ENCODE peak calls at places on chromosomes 3 and 15, in five cellular contexts. D, C, Z, I and P are unnamed samples.
A peak's percentile ranks its signal among the peaks of the same experiment; 100 is the strongest.

GRCh38 chr3:72248389-72248761 is 463.4 kb upstream of the PROK2 start:
- DNase-seq in D (no peak), C (no peak), Z (no peak), I (no peak), P (no peak)

GRCh38 chr3:139251529-139251928 is 92.3 kb upstream of the MRPS22 start:
- DNase-seq in D (no peak), C (no peak), Z (no peak), I (no peak), P (no peak)

GRCh38 chr3:5663604-5664003 is 476.1 kb downstream of the EDEM1 start:
- DNase-seq in D (no peak), C (no peak), Z (no peak), I (no peak), P (no peak)

GRCh38 chr3:126119008-126119675 is 35.2 kb upstream of the SLC41A3 start:
- DNase-seq in D (no peak), C (peak; percentile 4), Z (no peak), I (no peak), P (no peak)

GRCh38 chr3:56624725-56625124 is 58.3 kb downstream of the TASOR start:
- DNase-seq in D (no peak), C (no peak), Z (no peak), I (no peak), P (no peak)

GRCh38 chr3:48624767-48625166 is 3.2 kb upstream of the TMEM89 start:
- DNase-seq in D (no peak), C (no peak), Z (no peak), I (no peak), P (no peak)

GRCh38 chr3:56928379-56929068 is 126.8 kb upstream of the ARHGEF3 start:
- DNase-seq in D (no peak), C (no peak), Z (no peak), I (peak; percentile 27), P (no peak)

GRCh38 chr3:48715179-48715800 is 1.7 kb downstream of the IP6K2 start:
- DNase-seq in D (no peak), C (no peak), Z (no peak), I (peak; percentile 81), P (no peak)

GRCh38 chr3:13045245-13045903 is 27.9 kb downstream of the IQSEC1 start:
- DNase-seq in D (no peak), C (no peak), Z (no peak), I (no peak), P (no peak)

GRCh38 chr15:73440571-73440970 is 2.4 kb upstream of the REC114 start:
- DNase-seq in D (no peak), C (no peak), Z (no peak), I (no peak), P (no peak)

GRCh38 chr3:45623434-45623833 is 28.9 kb downstream of the LIMD1 start:
- DNase-seq in D (no peak), C (no peak), Z (no peak), I (no peak), P (no peak)

GRCh38 chr15:29263289-29263688 is 6.3 kb downstream of the NSMCE3 start:
- DNase-seq in D (no peak), C (no peak), Z (no peak), I (no peak), P (no peak)

GRCh38 chr3:129532261-129532660 is 3.8 kb downstream of the RHO start:
- DNase-seq in D (no peak), C (no peak), Z (no peak), I (no peak), P (no peak)

GRCh38 chr3:60660026-60660425 is 591.2 kb downstream of the FHIT start:
- DNase-seq in D (no peak), C (no peak), Z (no peak), I (peak; percentile 67), P (no peak)

GRCh38 chr15:63379492-63380150 is 2.0 kb downstream of the CA12 start:
- DNase-seq in D (no peak), C (no peak), Z (no peak), I (no peak), P (no peak)

GRCh38 chr3:57015912-57016311 is 44.6 kb upstream of the SPATA12 start:
- DNase-seq in D (no peak), C (no peak), Z (no peak), I (no peak), P (no peak)

GRCh38 chr3:123330441-123330991 is 118.4 kb downstream of the ADCY5 start:
- DNase-seq in D (no peak), C (no peak), Z (no peak), I (no peak), P (no peak)

GRCh38 chr15:100241572-100242479 is 99.9 kb downstream of the ADAMTS17 start:
- DNase-seq in D (no peak), C (no peak), Z (no peak), I (peak; percentile 61), P (no peak)

GRCh38 chr3:32181801-32182200 is 56.7 kb upstream of the CMTM8 start:
- DNase-seq in D (no peak), C (no peak), Z (no peak), I (no peak), P (no peak)

GRCh38 chr3:64398431-64398830 is 173.2 kb upstream of the PRICKLE2 start:
- DNase-seq in D (no peak), C (no peak), Z (no peak), I (no peak), P (no peak)

GRCh38 chr3:48151058-48151806 is 37.0 kb downstream of the CDC25A start:
- DNase-seq in D (peak; percentile 43), C (peak; percentile 62), Z (peak; percentile 80), I (peak; percentile 90), P (peak; percentile 55)

GRCh38 chr3:15563190-15563589 is 38.2 kb downstream of the HACL1 start:
- DNase-seq in D (no peak), C (no peak), Z (no peak), I (no peak), P (no peak)

GRCh38 chr3:13407475-13407874 is 12.6 kb downstream of the NUP210 start:
- DNase-seq in D (no peak), C (no peak), Z (no peak), I (no peak), P (no peak)

GRCh38 chr15:22786868-22787698 is 639 bp downstream of the NIPA1 start:
- DNase-seq in D (no peak), C (peak; percentile 30), Z (peak; percentile 61), I (peak; percentile 66), P (no peak)

DNA sequence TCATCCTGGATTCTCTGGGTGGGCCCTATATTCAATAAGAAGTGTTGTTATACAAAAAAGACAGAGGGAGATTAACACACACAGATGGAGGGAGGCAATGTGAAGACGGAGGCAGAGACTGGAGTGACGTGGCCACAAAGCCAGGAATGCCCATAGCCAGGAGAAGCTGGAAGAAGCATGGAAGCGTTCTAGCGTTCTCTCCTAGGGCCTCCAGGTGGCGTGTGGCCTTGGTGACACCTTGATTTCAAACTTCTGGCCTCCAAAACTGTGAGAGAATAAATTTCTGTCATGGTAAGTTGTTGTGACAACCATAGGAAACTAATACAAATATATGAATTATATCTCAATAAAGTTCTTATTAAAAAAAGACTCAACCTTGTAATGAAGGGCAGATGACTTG is 21.3 kb downstream of the THBS1 start:
- DNase-seq in D (no peak), C (no peak), Z (no peak), I (peak; percentile 23), P (no peak)
- TF ChIP-seq CTCF in D (no peak), C (peak; percentile 35), Z (no peak), I (peak; percentile 37), P (peak; percentile 33)

GRCh38 chr15:40160689-40161688 is at the start of gene BUB1B:
- DNase-seq in D (peak; percentile 88), C (peak; percentile 85), Z (peak; percentile 91), I (peak; percentile 98), P (peak; percentile 91)

GRCh38 chr15:40157748-40158447 is 3.0 kb upstream of the BUB1B start:
- DNase-seq in D (no peak), C (no peak), Z (no peak), I (no peak), P (no peak)

GRCh38 chr15:40161693-40162401 is 978 bp downstream of the BUB1B start:
- DNase-seq in D (no peak), C (no peak), Z (no peak), I (no peak), P (no peak)

GRCh38 chr15:40162552-40162951 is 1.7 kb downstream of the BUB1B start:
- DNase-seq in D (no peak), C (no peak), Z (no peak), I (no peak), P (no peak)

GRCh38 chr15:40160021-40160420 is 848 bp upstream of the BUB1B start:
- DNase-seq in D (no peak), C (no peak), Z (no peak), I (no peak), P (no peak)
- TF ChIP-seq CTCF in D (no peak), C (no peak), Z (no peak), I (no peak), P (no peak)

GRCh38 chr3:188157407-188157806 is 3.5 kb downstream of the LPP start:
- DNase-seq in D (no peak), C (no peak), Z (no peak), I (no peak), P (no peak)

GRCh38 chr3:188157971-188158370 is 4.0 kb downstream of the LPP start:
- DNase-seq in D (no peak), C (no peak), Z (no peak), I (no peak), P (no peak)

GRCh38 chr3:188160751-188161150 is 6.8 kb downstream of the LPP start:
- DNase-seq in D (no peak), C (no peak), Z (no peak), I (no peak), P (no peak)

GRCh38 chr3:188156051-188156450 is 2.1 kb downstream of the LPP start:
- DNase-seq in D (no peak), C (no peak), Z (no peak), I (no peak), P (no peak)

DNA sequence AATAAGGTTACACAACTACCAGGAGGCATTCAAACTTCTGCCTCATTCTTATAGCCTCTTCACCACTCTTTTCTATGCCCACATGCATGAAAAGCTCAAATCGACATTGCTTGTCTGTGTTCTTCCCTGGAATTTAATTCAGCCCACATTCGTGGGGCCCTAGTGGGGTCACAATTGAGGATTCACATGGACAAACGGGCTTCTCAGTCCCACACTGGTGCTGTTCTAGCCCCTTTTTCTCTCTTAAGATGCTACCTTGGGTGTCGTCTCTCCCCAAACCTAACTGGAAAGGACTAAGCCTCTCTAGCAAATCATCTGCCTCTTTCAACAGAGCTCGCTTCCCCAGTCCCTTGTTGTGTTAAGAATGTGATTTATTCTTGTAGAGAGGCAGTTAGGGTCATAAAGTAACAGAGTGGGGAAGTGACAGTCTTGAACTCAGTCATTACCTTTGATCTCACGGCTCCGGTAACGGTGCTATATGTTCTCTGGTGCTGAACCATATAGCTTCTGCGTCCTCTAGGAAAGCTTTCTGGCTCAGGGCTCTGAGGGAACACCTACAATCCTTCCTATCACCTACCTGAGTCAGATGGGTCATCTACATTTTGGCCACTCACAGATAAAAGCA is 4.9 kb downstream of the LPP start:
- DNase-seq in D (no peak), C (no peak), Z (no peak), I (no peak), P (no peak)
- TF ChIP-seq CTCF in D (no peak), C (no peak), Z (no peak), I (no peak), P (no peak)

GRCh38 chr3:130906374-130906995 is 12.6 kb downstream of the ATP2C1 start:
- DNase-seq in D (no peak), C (no peak), Z (no peak), I (no peak), P (no peak)

GRCh38 chr3:130907500-130907899 is 13.6 kb downstream of the ATP2C1 start:
- DNase-seq in D (no peak), C (no peak), Z (no peak), I (no peak), P (no peak)

GRCh38 chr3:130903412-130903908 is 9.6 kb downstream of the ATP2C1 start:
- DNase-seq in D (no peak), C (no peak), Z (no peak), I (no peak), P (no peak)

GRCh38 chr3:130905551-130905950 is 11.7 kb downstream of the ATP2C1 start:
- DNase-seq in D (no peak), C (no peak), Z (no peak), I (no peak), P (no peak)

GRCh38 chr3:130907966-130908365 is 14.1 kb downstream of the ATP2C1 start:
- DNase-seq in D (no peak), C (no peak), Z (no peak), I (no peak), P (no peak)
- TF ChIP-seq CTCF in D (no peak), C (no peak), Z (no peak), I (no peak), P (no peak)